ENCODE peak calls at places on chromosomes 12 and 14, in seven cellular contexts. Y is PC-9, D is left lung, U is psoas muscle, J is transverse colon, N is ovary, T is trophoblast cell. M is an unnamed sample.

GRCh38 chr14:71588028-71588427 is 344.2 kb upstream of the RGS6 start:
- DNase-seq in U (no peak), T (no peak), J (no peak), D (no peak), Y (no peak), N (no peak), M (no peak)

GRCh38 chr14:28635387-28635786 is 131.2 kb upstream of the FOXG1 start:
- DNase-seq in T (peak; percentile 64), Y (no peak), J (no peak), D (no peak), N (no peak), U (no peak), M (no peak)

GRCh38 chr12:19144985-19145384 is 15.5 kb downstream of the PLEKHA5 start:
- DNase-seq in Y (no peak), U (no peak), T (no peak), D (no peak), N (no peak), J (no peak), M (no peak)

GRCh38 chr14:82354126-82354525 is 820.5 kb upstream of the SEL1L start:
- DNase-seq in T (no peak), Y (no peak), D (no peak), U (no peak), N (no peak), J (no peak), M (no peak)

GRCh38 chr12:57213763-57214397 is 2.7 kb upstream of the NXPH4 start:
- DNase-seq in Y (peak; percentile 58), U (no peak), J (no peak), T (peak; percentile 88), D (no peak), N (no peak), M (no peak)

GRCh38 chr14:55127491-55127951 is 1.5 kb upstream of the LGALS3 start:
- DNase-seq in N (no peak), T (peak; percentile 95), Y (peak; percentile 20), D (no peak), J (peak; percentile 63), U (no peak), M (no peak)

GRCh38 chr12:132838464-132839080 is 9.9 kb upstream of the GOLGA3 start:
- DNase-seq in N (no peak), U (no peak), D (no peak), Y (no peak), T (no peak), J (peak; percentile 35), M (no peak)

GRCh38 chr14:73287071-73287470 is 49.8 kb downstream of the PAPLN start:
- DNase-seq in D (no peak), U (no peak), Y (no peak), T (peak; percentile 81), N (no peak), J (no peak), M (no peak)

GRCh38 chr12:95633049-95633545 is 81.8 kb upstream of the USP44 start:
- DNase-seq in N (no peak), J (peak; percentile 81), Y (peak; percentile 76), T (peak; percentile 87), D (no peak), U (no peak), M (no peak)

GRCh38 chr12:26434299-26434915 is 239.0 kb downstream of the SSPN start:
- DNase-seq in N (no peak), T (peak; percentile 71), D (no peak), U (no peak), J (peak; percentile 10), Y (peak; percentile 40), M (no peak)

GRCh38 chr14:51962678-51963077 is 26.7 kb upstream of the RTRAF start:
- DNase-seq in U (no peak), N (no peak), D (no peak), J (no peak), Y (no peak), T (no peak), M (no peak)

GRCh38 chr12:20548592-20548991 is 146.5 kb upstream of the SLCO1C1 start:
- DNase-seq in Y (no peak), N (no peak), D (no peak), U (no peak), T (no peak), J (no peak), M (no peak)

GRCh38 chr12:76863005-76863670 is 15.7 kb downstream of the CSRP2 start:
- DNase-seq in U (no peak), Y (no peak), T (peak; percentile 63), N (no peak), J (no peak), D (no peak), M (no peak)

GRCh38 chr12:124720687-124721500 is 142.8 kb downstream of the SCARB1 start:
- DNase-seq in N (no peak), T (peak; percentile 26), J (peak; percentile 39), U (peak; percentile 73), D (no peak), Y (no peak), M (peak; percentile 67)

GRCh38 chr12:2654741-2655140 is 140.0 kb upstream of the FKBP4 start:
- DNase-seq in N (no peak), T (no peak), U (no peak), Y (no peak), J (no peak), D (no peak), M (no peak)

GRCh38 chr14:53495846-53496343 is 342.8 kb upstream of the DDHD1 start:
- DNase-seq in U (no peak), Y (no peak), D (no peak), T (no peak), N (no peak), J (no peak), M (no peak)

GRCh38 chr12:13250416-13250815 is 53.9 kb downstream of the EMP1 start:
- DNase-seq in J (no peak), U (no peak), D (no peak), Y (peak; percentile 71), T (peak; percentile 75), N (no peak), M (no peak)

GRCh38 chr12:13248956-13249355 is 52.4 kb downstream of the EMP1 start:
- DNase-seq in D (no peak), T (no peak), N (no peak), U (no peak), J (no peak), Y (no peak), M (no peak)

GRCh38 chr12:13251496-13251895 is 55.0 kb downstream of the EMP1 start:
- DNase-seq in N (no peak), Y (no peak), J (peak; percentile 49), U (no peak), D (no peak), T (no peak), M (no peak)

GRCh38 chr12:13243516-13244070 is 47.1 kb downstream of the EMP1 start:
- DNase-seq in N (no peak), J (no peak), Y (no peak), T (no peak), U (no peak), D (no peak), M (no peak)

GRCh38 chr12:13247596-13247995 is 51.1 kb downstream of the EMP1 start:
- DNase-seq in U (no peak), D (no peak), T (no peak), Y (no peak), J (no peak), N (no peak), M (no peak)
- H3K27me3 ChIP-seq in U (no peaks in the 10 kb centered on the region), D (no peaks in the 10 kb centered on the region), T (no peaks in the 10 kb centered on the region), Y (no peaks in the 10 kb centered on the region), J (no peaks in the 10 kb centered on the region), N (no peaks in the 10 kb centered on the region), M (no peaks in the 10 kb centered on the region)

DNA sequence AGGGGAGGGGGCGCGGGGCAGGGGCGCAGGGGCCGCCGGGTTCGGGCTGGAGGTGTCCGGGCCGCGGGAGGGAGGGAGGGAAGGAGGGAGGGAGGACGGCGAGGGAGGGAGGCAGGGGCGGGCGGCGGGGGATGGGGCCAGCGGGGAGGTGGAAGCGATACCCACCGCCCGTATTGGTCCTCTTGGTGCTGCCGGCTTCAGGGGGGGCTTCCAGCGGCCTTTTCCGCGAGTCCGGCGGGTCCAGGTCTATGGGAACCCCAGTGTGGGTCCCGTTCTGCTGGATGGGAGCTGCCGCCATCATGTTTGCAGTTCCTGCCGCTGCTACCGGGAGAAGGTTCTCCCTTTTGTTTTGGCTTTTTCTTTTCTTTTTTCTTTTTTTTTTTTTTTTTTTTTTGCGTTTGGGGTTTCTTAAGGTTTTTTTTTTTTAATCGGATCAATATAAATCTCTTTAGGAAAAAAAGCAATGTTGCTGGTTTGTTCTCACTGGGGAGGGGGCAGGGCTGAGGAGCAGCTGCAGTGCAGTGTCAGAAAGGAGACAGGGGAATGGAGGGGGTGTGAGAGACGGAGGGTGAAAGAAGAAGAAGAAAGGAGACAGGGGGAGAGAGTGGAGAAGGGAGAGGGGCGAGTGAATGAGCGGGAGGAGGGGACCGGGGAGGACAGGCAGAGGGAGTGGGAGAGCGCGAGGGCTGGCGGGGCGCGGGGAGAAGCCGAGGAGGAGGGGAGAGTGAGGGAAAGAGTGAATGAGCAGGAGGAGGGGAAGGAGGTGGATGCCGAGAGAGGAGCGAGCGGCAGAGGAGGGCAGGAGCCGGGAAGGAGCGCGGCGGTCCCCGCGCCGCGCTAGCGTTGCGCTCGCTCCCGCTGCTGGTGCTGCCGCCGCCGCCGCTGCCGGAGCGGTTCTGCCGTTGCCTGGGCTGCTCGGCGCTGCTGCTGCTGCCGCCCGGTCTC is at the start of gene NOVA1:
- DNase-seq in T (peak; percentile 2), D (peak; percentile 78), U (peak; percentile 53), Y (no peak), N (peak; percentile 30), J (peak; percentile 13), M (peak; percentile 63)
- H3K4me3 ChIP-seq in T (peak within 1 kb of the TSS; percentile 82), D (peak within 1 kb of the TSS; percentile 47), U (peak within 1 kb of the TSS; percentile 67), Y (peak within 1 kb of the TSS; percentile 70), N (peak within 1 kb of the TSS; percentile 76), J (peak within 1 kb of the TSS; percentile 63), M (peak within 1 kb of the TSS; percentile 77)

GRCh38 chr14:30417121-30417520 is 141.8 kb upstream of the G2E3 start:
- DNase-seq in J (no peak), Y (no peak), N (no peak), U (no peak), T (peak; percentile 52), D (no peak), M (no peak)
- H3K27ac ChIP-seq in J (no peak overlapping the region), Y (no peak overlapping the region), N (no peak overlapping the region), U (no peak overlapping the region), T (no peak overlapping the region), D (no peak overlapping the region), M (no peak overlapping the region)

GRCh38 chr12:49294086-49294803 is 702 bp upstream of the PRPH start:
- DNase-seq in J (no peak), N (no peak), Y (no peak), T (no peak), D (no peak), U (no peak), M (no peak)

GRCh38 chr12:49293056-49293956 is 1.6 kb upstream of the PRPH start:
- DNase-seq in T (no peak), D (no peak), U (peak; percentile 66), N (no peak), J (no peak), Y (no peak), M (no peak)

GRCh38 chr12:49295087-49296001 is at the start of gene PRPH:
- DNase-seq in U (no peak), J (no peak), T (no peak), Y (no peak), D (peak; percentile 79), N (no peak), M (no peak)

GRCh38 chr12:49294804-49295086 is 202 bp upstream of the PRPH start:
- DNase-seq in U (no peak), J (no peak), Y (no peak), N (no peak), T (no peak), D (no peak), M (no peak)

DNA sequence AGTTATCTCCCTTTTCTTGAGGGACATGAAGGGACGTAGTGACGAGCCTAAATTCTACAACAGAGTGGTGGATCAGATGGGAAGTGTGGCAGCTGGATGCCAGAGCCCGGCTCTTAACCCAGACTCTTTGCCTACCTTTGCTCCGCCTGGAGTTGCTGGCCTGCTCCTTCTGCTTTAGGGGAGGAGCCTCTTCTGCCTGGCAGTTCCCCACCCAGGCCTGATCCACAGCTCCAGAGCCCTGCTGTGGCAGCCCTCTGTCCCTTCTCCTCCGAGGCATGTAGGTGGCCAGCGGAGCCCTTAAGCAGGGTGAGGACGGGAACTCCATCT is 2.3 kb upstream of the PRPH start:
- DNase-seq in U (no peak), J (no peak), D (no peak), T (no peak), N (no peak), Y (no peak), M (no peak)
- H3K27me3 ChIP-seq in U (peaks cover 26% of the 10 kb centered on the region), J (peaks cover 51% of the 10 kb centered on the region), D (peaks cover 33% of the 10 kb centered on the region), T (peaks cover 51% of the 10 kb centered on the region), N (peaks cover 5% of the 10 kb centered on the region), Y (peaks cover under 1% of the 10 kb centered on the region), M (peaks cover 30% of the 10 kb centered on the region)

M was measured in dorsolateral prefrontal cortex.